ENCODE peak calls at places on chromosome 16, in seven cellular contexts. P is astrocyte of the spinal cord, G is heart right ventricle, W is spleen, U is GM12865, M is mesenchymal stem cell, A is fibroblast of mammary gland. L is an unnamed sample.

GRCh38 chr16:50025544-50025931 is 513 bp downstream of the CNEP1R1 start:
- DNase-seq in W (no peak), A (no peak), U (peak; percentile 23), M (peak; percentile 35), G (no peak), P (peak; percentile 15), L (no peak)

GRCh38 chr16:54050281-54051210 is 236.0 kb downstream of the IRX3 start:
- DNase-seq in M (peak; percentile 22), A (no peak), G (no peak), P (peak; percentile 75), U (no peak), W (no peak), L (no peak)

GRCh38 chr16:31141489-31142108 is 6.1 kb upstream of the PRSS8 start:
- DNase-seq in M (peak; percentile 89), P (no peak), G (peak; percentile 38), U (no peak), W (peak; percentile 87), A (peak; percentile 68), L (no peak)

GRCh38 chr16:68480084-68480995 is 32.0 kb upstream of the SMPD3 start:
- DNase-seq in G (no peak), U (no peak), M (no peak), W (peak; percentile 1), A (no peak), P (no peak), L (no peak)

GRCh38 chr16:66930189-66930588 is 4.0 kb downstream of the CIAO2B start:
- DNase-seq in P (no peak), G (peak; percentile 8), M (peak; percentile 63), U (no peak), W (no peak), A (peak; percentile 82), L (no peak)

GRCh38 chr16:23147666-23148065 is 1.6 kb downstream of the USP31 start:
- DNase-seq in M (no peak), A (no peak), W (no peak), G (no peak), U (no peak), P (no peak), L (no peak)

GRCh38 chr16:17304124-17304813 is 166.5 kb downstream of the XYLT1 start:
- DNase-seq in U (no peak), A (peak; percentile 54), W (no peak), P (peak; percentile 24), G (no peak), M (no peak), L (no peak)

GRCh38 chr16:65449526-65449925 is 327.7 kb upstream of the CDH11 start:
- DNase-seq in M (no peak), W (no peak), A (no peak), P (no peak), G (no peak), U (no peak), L (no peak)

GRCh38 chr16:51951668-51952298 is 595.2 kb downstream of the TOX3 start:
- DNase-seq in P (no peak), A (no peak), W (no peak), M (no peak), G (no peak), U (no peak), L (no peak)

GRCh38 chr16:17228048-17228707 is 242.6 kb downstream of the XYLT1 start:
- DNase-seq in G (no peak), U (peak; percentile 14), A (peak; percentile 16), W (no peak), M (no peak), P (no peak), L (no peak)

GRCh38 chr16:85749686-85750020 is 1.2 kb downstream of the C16orf74 start:
- DNase-seq in U (no peak), M (no peak), A (no peak), G (no peak), W (no peak), P (no peak), L (peak; percentile 87)
- H3K4me3 ChIP-seq in U (peak overlapping the region; percentile 84), M (no peak overlapping the region), A (no peak overlapping the region), G (no peak overlapping the region), W (peak overlapping the region; percentile 64), P (no peak overlapping the region), L (peak overlapping the region; percentile 99)

GRCh38 chr16:72301416-72302048 is 129.6 kb upstream of the PMFBP1 start:
- DNase-seq in G (no peak), W (no peak), P (no peak), U (no peak), M (no peak), A (no peak), L (no peak)

GRCh38 chr16:72300892-72301291 is 128.9 kb upstream of the PMFBP1 start:
- DNase-seq in M (no peak), P (no peak), W (no peak), A (no peak), U (no peak), G (no peak), L (no peak)

GRCh38 chr16:72302352-72302751 is 130.4 kb upstream of the PMFBP1 start:
- DNase-seq in M (no peak), W (no peak), G (no peak), A (no peak), P (no peak), U (no peak), L (no peak)

GRCh38 chr16:72298947-72299346 is 127.0 kb upstream of the PMFBP1 start:
- DNase-seq in U (no peak), A (no peak), P (no peak), G (no peak), W (no peak), M (no peak), L (no peak)

GRCh38 chr16:72299684-72300243 is 127.8 kb upstream of the PMFBP1 start:
- DNase-seq in A (no peak), M (no peak), U (no peak), P (no peak), W (no peak), G (no peak), L (no peak)
- H3K4me3 ChIP-seq in A (no peak overlapping the region), M (no peak overlapping the region), U (no peak overlapping the region), P (no peak overlapping the region), W (no peak overlapping the region), G (no peak overlapping the region), L (no peak overlapping the region)

GRCh38 chr16:4401510-4401909 is 14.9 kb downstream of the CORO7 start:
- DNase-seq in P (no peak), W (no peak), G (no peak), M (no peak), A (no peak), U (no peak), L (no peak)
- H3K4me3 ChIP-seq in P (no peak overlapping the region), W (no peak overlapping the region), G (no peak overlapping the region), M (no peak overlapping the region), A (no peak overlapping the region), U (no peak overlapping the region), L (no peak overlapping the region)

DNA sequence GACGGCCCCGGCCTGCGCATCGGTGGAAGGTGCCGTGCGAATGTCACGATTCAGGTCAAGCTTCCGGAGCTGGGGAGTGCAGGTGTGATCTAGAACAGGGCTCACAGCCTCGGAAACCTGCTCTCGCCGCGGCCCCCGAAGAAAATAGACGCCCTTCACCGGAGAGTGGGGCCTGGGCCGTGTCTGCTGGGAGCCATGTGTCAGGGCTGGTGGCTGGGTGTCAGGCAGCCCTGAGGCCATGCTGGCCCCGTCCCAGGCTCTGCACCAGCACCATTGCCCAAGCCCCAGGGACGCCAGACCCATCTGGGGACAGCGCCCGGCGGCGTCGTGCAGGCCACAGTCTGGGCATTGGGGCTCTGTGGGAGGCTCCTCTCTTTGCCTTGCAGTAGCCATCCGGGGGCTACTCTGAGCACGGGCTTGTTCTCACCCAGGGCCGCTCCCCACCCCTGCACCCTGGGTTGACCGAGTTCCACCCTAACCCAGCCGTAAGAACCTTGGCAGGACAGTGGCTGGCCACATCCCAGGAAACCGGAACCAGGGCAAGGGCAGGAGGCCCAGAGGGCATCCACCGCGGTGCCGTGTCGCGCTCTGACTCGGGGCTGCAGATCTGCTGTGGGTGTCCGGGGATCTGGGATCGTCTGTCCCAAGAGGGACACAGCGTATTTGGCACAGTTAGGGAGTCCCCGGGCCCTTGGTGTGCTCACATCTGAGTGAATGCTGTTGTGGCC is 5.3 kb upstream of the NUDT16L1 start:
- DNase-seq in A (no peak), G (peak; percentile 54), M (no peak), U (no peak), W (peak; percentile 79), P (no peak), L (peak; percentile 60)
- H3K4me3 ChIP-seq in A (no peak overlapping the region), G (no peak overlapping the region), M (no peak overlapping the region), U (no peak overlapping the region), W (no peak overlapping the region), P (no peak overlapping the region), L (no peak overlapping the region)

GRCh38 chr16:5449901-5450300 is 352.3 kb upstream of the EEF2KMT start:
- DNase-seq in G (no peak), A (no peak), M (no peak), P (no peak), W (no peak), U (no peak), L (no peak)
- H3K4me3 ChIP-seq in G (no peak overlapping the region), A (no peak overlapping the region), M (no peak overlapping the region), P (no peak overlapping the region), W (no peak overlapping the region), U (no peak overlapping the region), L (no peak overlapping the region)

DNA sequence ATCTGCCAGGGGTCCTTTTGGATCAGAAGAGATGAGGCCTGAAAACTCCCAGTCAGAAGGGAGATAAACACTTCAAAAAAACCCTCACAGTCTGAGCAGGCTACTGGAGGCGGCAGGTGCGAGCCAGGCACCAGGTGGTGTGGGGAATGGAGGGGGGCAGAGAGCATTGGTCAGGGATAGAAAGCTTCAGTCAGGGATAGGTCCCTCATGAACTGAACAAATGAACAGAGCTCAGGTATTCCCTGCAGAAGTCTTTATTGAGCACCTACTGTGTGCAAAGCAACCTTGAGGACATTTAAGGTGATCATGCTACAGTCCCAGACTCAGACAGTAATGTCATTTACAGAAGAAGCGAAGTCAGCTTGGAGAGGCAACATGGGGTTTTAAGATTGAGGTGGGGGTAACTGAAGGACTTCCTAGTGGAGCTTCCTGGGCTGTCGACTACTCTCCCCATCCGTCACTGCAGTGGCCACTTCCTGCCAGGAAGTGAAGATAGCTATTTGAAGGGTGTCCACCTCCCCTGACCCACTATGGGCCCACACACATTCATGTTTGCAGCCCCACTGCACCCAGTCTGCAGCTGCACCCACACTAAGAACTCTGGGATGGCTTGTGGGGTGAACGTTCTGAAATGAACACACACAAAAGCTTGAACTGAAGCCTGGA is 3.2 kb downstream of the KIFC3 start:
- DNase-seq in A (no peak), U (no peak), W (no peak), P (no peak), M (no peak), G (no peak), L (no peak)
- H3K4me3 ChIP-seq in A (no peak overlapping the region), U (no peak overlapping the region), W (no peak overlapping the region), P (no peak overlapping the region), M (peak overlapping the region; percentile 59), G (no peak overlapping the region), L (no peak overlapping the region)

GRCh38 chr16:20801278-20801677 is 5.0 kb downstream of the ERI2 start:
- DNase-seq in A (no peak), G (no peak), P (no peak), M (no peak), U (no peak), W (no peak), L (no peak)
- H3K4me3 ChIP-seq in A (no peak overlapping the region), G (no peak overlapping the region), P (no peak overlapping the region), M (no peak overlapping the region), U (no peak overlapping the region), W (no peak overlapping the region), L (no peak overlapping the region)

GRCh38 chr16:84464116-84464515 is 40.3 kb downstream of the MEAK7 start:
- DNase-seq in U (no peak), W (peak; percentile 44), M (no peak), A (no peak), G (no peak), P (no peak), L (peak; percentile 16)
- H3K4me3 ChIP-seq in U (no peak overlapping the region), W (no peak overlapping the region), M (no peak overlapping the region), A (no peak overlapping the region), G (no peak overlapping the region), P (no peak overlapping the region), L (no peak overlapping the region)

L was measured in RWPE2.